ENCODE peak calls at places on chromosome 14, in ten cellular contexts. F is pancreas, B is cardiac fibroblast, X is tibial artery, W is hepatocyte, Z is sigmoid colon, Q is lower leg skin, J is GM06990, E is Peyer's patch, P is adrenal gland. Y is an unnamed sample.

GRCh38 chr14:96138241-96138640 is 66.4 kb upstream of the BDKRB2 start:
- DNase-seq in F (no peak), B (no peak), X (no peak), W (no peak), Z (no peak), Q (no peak), J (no peak), E (no peak), P (no peak), Y (no peak)

GRCh38 chr14:69612014-69612758 is 790 bp downstream of the SUSD6 start:
- DNase-seq in F (peak), B (peak), X (no peak), W (no peak), Z (no peak), Q (no peak), J (peak), E (peak), P (peak), Y (peak)

GRCh38 chr14:85597701-85598100 is 67.8 kb downstream of the FLRT2 start:
- DNase-seq in F (no peak), B (no peak), X (no peak), W (no peak), Z (no peak), Q (no peak), J (no peak), E (no peak), P (no peak), Y (no peak)

GRCh38 chr14:68365228-68365627 is 427.6 kb downstream of the ZFP36L1 start:
- DNase-seq in F (no peak), B (peak), X (no peak), W (no peak), Z (no peak), Q (no peak), J (no peak), E (no peak), P (no peak), Y (no peak)

GRCh38 chr14:60757617-60758016 is 23.1 kb downstream of the MNAT1 start:
- DNase-seq in F (no peak), B (peak), X (no peak), W (no peak), Z (no peak), Q (no peak), J (no peak), E (no peak), P (no peak), Y (no peak)

GRCh38 chr14:50469982-50470381 is 62.4 kb downstream of the MAP4K5 start:
- DNase-seq in F (no peak), B (no peak), X (no peak), W (no peak), Z (no peak), Q (no peak), J (no peak), E (no peak), P (no peak), Y (no peak)

GRCh38 chr14:66403183-66403582 is 83.0 kb upstream of the CCDC196 start:
- DNase-seq in F (no peak), B (peak), X (no peak), W (peak), Z (no peak), Q (no peak), J (peak), E (no peak), P (no peak), Y (no peak)

GRCh38 chr14:74442757-74443156 is 16.7 kb upstream of the SYNDIG1L start:
- DNase-seq in F (no peak), B (no peak), X (peak), W (no peak), Z (no peak), Q (no peak), J (no peak), E (no peak), P (no peak), Y (no peak)

GRCh38 chr14:80850197-80850814 is 91.2 kb downstream of the CEP128 start:
- DNase-seq in F (no peak), B (peak), X (no peak), W (peak), Z (no peak), Q (no peak), J (no peak), E (no peak), P (no peak), Y (no peak)

GRCh38 chr14:51219473-51220448 is 20.3 kb upstream of the TMX1 start:
- DNase-seq in F (no peak), B (peak), X (no peak), W (peak), Z (no peak), Q (no peak), J (no peak), E (no peak), P (peak), Y (no peak)

GRCh38 chr14:81471062-81471461 is 62.6 kb downstream of the SEL1L start:
- DNase-seq in F (no peak), B (no peak), X (no peak), W (no peak), Z (no peak), Q (no peak), J (peak), E (no peak), P (no peak), Y (no peak)

GRCh38 chr14:72704507-72704906 is 189.4 kb downstream of the DPF3 start:
- DNase-seq in F (no peak), B (no peak), X (no peak), W (no peak), Z (no peak), Q (no peak), J (no peak), E (no peak), P (no peak), Y (no peak)

GRCh38 chr14:75784314-75784686 is 123.3 kb downstream of the TTLL5 start:
- DNase-seq in F (no peak), B (no peak), X (no peak), W (no peak), Z (no peak), Q (no peak), J (no peak), E (no peak), P (no peak), Y (no peak)

GRCh38 chr14:75783602-75784313 is 122.7 kb downstream of the TTLL5 start:
- DNase-seq in F (no peak), B (no peak), X (no peak), W (no peak), Z (no peak), Q (no peak), J (no peak), E (no peak), P (no peak), Y (no peak)

GRCh38 chr14:75783184-75783583 is 122.1 kb downstream of the TTLL5 start:
- DNase-seq in F (no peak), B (peak), X (no peak), W (no peak), Z (no peak), Q (no peak), J (no peak), E (no peak), P (peak), Y (no peak)

GRCh38 chr14:75781096-75781495 is 120.0 kb downstream of the TTLL5 start:
- DNase-seq in F (no peak), B (no peak), X (no peak), W (no peak), Z (no peak), Q (no peak), J (no peak), E (no peak), P (no peak), Y (no peak)
- H3K4me3 ChIP-seq in F (no peak), B (no peak), X (no peak), W (no peak), Z (no peak), Q (no peak), J (no peak), E (no peak), P (no peak), Y (no peak)

DNA sequence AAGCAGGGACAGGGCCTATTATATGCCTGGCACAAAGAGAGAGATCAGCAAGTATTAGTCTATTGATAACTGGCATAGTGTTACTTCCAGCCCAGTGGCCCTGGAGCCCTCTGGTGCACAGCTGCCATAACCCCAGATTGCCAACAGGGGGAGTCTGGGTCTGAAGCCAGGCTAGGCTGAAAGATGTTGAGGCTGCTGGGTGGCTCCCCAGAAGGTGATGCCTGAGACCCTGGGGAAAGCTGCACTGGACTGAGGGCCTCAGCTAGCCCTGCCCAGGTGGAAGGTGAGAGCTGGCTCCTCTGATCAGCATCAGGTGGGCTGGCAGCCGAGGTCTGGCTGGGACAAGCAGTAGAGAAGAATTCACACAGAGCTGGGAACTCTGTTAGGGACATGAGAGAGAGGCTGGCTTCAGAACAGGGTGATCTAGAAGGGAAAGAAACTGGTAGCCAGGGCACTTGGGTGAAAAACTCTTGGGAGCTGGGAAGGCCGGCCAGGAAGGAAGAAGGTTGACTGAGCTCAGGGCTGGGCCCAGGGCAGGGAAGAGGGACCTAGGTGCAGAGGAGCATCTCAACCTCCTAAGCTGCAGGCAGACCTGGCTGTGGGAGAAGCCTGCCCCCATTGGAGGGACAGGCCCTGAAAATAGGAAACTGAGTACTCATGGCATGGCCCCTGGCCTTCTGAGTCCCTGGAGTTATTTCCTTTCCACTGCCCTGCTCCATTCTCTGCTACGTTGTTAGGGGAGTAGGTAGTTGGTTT is 3.9 kb downstream of the GZMH start:
- DNase-seq in F (peak), B (no peak), X (no peak), W (no peak), Z (no peak), Q (peak), J (peak), E (peak), P (peak), Y (no peak)
- TF ChIP-seq CTCF in F (peak), B (peak), X (peak), W (peak), Z (no peak), Q (no peak), J (peak), E (peak), P (no peak), Y (peak)

GRCh38 chr14:90601521-90601920 is 204.7 kb downstream of the CALM1 start:
- DNase-seq in F (no peak), B (no peak), X (no peak), W (no peak), Z (peak), Q (no peak), J (no peak), E (no peak), P (no peak), Y (no peak)

GRCh38 chr14:90600619-90601018 is 203.8 kb downstream of the CALM1 start:
- DNase-seq in F (no peak), B (no peak), X (no peak), W (no peak), Z (peak), Q (no peak), J (no peak), E (no peak), P (no peak), Y (no peak)

GRCh38 chr14:90597961-90598360 is 201.1 kb downstream of the CALM1 start:
- DNase-seq in F (no peak), B (no peak), X (no peak), W (no peak), Z (peak), Q (no peak), J (no peak), E (no peak), P (no peak), Y (no peak)

GRCh38 chr14:90599748-90600507 is 203.1 kb downstream of the CALM1 start:
- DNase-seq in F (no peak), B (peak), X (no peak), W (peak), Z (peak), Q (no peak), J (no peak), E (no peak), P (no peak), Y (no peak)

GRCh38 chr14:90599339-90599738 is 202.5 kb downstream of the CALM1 start:
- DNase-seq in F (no peak), B (no peak), X (no peak), W (no peak), Z (peak), Q (no peak), J (no peak), E (no peak), P (no peak), Y (no peak)
- H3K4me3 ChIP-seq in F (no peak), B (no peak), X (no peak), W (no peak), Z (no peak), Q (no peak), J (no peak), E (no peak), P (no peak), Y (no peak)

GRCh38 chr14:103730490-103731035 is 15.0 kb downstream of the ZFYVE21 start:
- DNase-seq in F (peak), B (peak), X (peak), W (no peak), Z (no peak), Q (no peak), J (no peak), E (no peak), P (peak), Y (no peak)
- TF ChIP-seq CTCF in F (no peak), B (peak), X (no peak), W (no peak), Z (no peak), Q (no peak), J (peak), E (no peak), P (no peak), Y (no peak)

DNA sequence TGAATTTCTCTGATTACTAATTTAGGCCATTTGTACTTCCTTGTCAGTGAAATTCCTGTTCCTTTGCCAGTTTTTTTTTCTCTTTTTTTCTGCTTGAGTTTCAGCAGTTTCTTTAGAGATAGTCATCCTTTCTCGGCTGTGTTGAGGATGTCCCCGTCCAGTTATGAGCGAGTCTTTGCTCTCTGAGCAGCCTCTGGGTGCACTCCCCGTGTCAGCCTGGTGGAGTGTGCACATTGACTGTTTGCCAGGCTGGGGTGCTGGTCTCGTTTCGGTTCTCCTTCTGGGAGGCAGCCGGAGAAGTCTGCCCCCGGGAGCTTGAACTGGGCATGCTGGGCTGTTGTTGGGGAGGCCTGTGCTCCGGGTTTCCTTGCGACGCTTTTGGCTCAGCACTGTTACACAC is 3.0 kb downstream of the PACS2 start:
- DNase-seq in F (no peak), B (peak), X (peak), W (no peak), Z (no peak), Q (peak), J (no peak), E (no peak), P (peak), Y (no peak)
- H3K4me3 ChIP-seq in F (no peak), B (no peak), X (peak), W (no peak), Z (peak), Q (no peak), J (no peak), E (no peak), P (peak), Y (no peak)

DNA sequence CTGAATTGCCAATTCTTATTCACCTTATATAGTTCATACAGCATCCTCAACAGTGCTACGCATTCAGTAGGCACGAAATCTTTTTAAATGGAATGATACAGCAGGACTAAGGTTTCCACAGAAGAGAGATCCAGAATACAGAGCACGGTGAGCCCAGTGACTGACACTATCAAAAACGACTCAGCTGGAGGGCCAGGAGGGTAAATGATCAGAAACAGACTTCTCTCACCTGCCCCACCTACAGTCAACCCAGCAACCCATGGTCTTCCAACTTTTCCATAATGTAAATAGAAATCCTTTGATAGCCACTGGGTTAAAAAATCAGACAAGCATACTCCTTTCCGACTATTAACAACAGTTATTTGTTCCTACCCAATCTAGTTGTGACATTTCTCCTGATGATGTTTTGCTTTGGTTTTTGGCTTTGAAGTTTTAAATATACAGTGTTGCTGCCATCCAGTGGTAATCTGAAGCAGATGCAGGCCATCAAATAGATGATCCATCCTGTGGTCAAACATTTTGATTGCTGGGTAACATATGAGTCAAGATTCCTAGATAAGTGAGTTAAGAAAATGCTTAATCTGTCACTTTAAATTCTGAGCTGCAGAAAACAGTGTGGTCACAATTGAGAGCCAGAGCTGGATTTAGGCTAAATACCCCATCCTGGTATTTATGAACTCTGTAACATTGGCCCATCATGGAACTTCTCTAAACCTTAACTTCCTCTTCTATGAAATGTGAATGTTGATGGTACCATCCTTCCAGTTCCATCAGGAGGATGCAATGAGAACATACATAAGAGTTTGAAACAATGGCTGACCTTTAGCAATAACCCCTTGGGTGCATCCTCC is 42.0 kb downstream of the GPHB5 start:
- DNase-seq in F (no peak), B (peak), X (no peak), W (peak), Z (no peak), Q (no peak), J (no peak), E (no peak), P (no peak), Y (no peak)
- TF ChIP-seq CTCF in F (peak), B (peak), X (peak), W (peak), Z (peak), Q (no peak), J (peak), E (peak), P (peak), Y (peak)

GRCh38 chr14:93901813-93902212 is 25.3 kb upstream of the FAM181A start:
- DNase-seq in F (peak), B (no peak), X (peak), W (peak), Z (no peak), Q (no peak), J (no peak), E (no peak), P (no peak), Y (no peak)

GRCh38 chr14:93903342-93904184 is 23.6 kb upstream of the FAM181A start:
- DNase-seq in F (peak), B (no peak), X (peak), W (peak), Z (no peak), Q (no peak), J (no peak), E (no peak), P (no peak), Y (no peak)

GRCh38 chr14:93906341-93907329 is 20.5 kb upstream of the FAM181A start:
- DNase-seq in F (peak), B (peak), X (peak), W (peak), Z (no peak), Q (no peak), J (no peak), E (peak), P (peak), Y (peak)

GRCh38 chr14:93902619-93903307 is 24.4 kb upstream of the FAM181A start:
- DNase-seq in F (peak), B (no peak), X (peak), W (no peak), Z (no peak), Q (no peak), J (no peak), E (no peak), P (no peak), Y (no peak)

DNA sequence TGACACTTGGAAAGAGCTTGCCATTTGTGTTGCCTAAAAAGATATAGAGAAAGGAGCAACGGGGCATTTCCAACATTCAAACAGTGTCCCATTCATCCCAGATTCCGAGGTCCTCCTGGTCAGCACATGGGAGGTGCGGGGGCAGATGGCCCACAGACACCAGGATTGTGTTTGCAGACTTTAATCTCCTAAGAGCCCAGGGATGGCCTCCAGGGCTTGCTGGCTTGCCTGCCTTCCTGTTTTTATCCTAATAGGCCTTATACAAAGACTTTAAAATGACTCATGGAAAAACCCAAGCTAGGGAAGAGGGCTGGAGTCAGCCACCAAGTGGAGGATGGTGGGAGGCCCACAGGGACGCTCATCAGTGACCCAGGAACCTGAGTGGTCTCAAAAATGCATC is 21.5 kb upstream of the FAM181A start:
- DNase-seq in F (peak), B (no peak), X (peak), W (peak), Z (no peak), Q (no peak), J (no peak), E (no peak), P (no peak), Y (no peak)
- H3K4me3 ChIP-seq in F (no peak), B (no peak), X (no peak), W (no peak), Z (no peak), Q (no peak), J (no peak), E (no peak), P (no peak), Y (no peak)

DNA sequence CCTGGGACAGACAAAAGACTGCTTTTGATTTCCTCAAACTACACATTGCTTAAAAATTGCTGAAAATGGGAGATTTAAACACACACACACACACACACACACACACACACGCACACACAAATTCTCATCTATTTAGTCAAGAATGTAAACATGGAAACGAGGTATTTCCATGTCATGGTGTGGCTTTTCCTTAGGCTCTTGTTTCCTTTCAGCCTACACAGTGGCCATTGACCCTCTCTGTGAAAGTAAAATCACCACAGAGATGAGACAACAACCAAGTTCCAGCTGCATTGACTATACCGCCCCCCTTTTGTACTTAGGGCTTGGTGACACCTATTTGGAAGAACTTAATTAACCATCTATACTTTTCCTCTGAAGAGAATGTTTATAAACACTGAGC is 41.9 kb downstream of the TTC8 start:
- DNase-seq in F (no peak), B (no peak), X (no peak), W (no peak), Z (no peak), Q (no peak), J (no peak), E (no peak), P (no peak), Y (no peak)
- TF ChIP-seq CTCF in F (no peak), B (no peak), X (no peak), W (no peak), Z (no peak), Q (no peak), J (no peak), E (no peak), P (no peak), Y (no peak)

Y was measured in mucosa of descending colon.